ENCODE peak calls at places on chromosomes 13 and 19, in ten cellular contexts. C, D, W, Z, E, V, A, Q, N and U are unnamed samples.

GRCh38 chr13:85653681-85654080 is 145.5 kb downstream of the SLITRK6 start:
- DNase-seq in C (no peak), D (no peak), W (no peak), Z (no peak), E (no peak), V (no peak), A (no peak), Q (no peak), N (no peak), U (no peak)

GRCh38 chr19:13920940-13921744 is 15.1 kb downstream of the CC2D1A start:
- DNase-seq in C (peak; percentile 71), D (no peak), W (peak; percentile 57), Z (no peak), E (peak; percentile 71), V (no peak), A (peak; percentile 50), Q (no peak), N (peak; percentile 67), U (no peak)

GRCh38 chr13:101398920-101399319 is 17.4 kb downstream of the NALCN start:
- DNase-seq in C (no peak), D (no peak), W (no peak), Z (no peak), E (no peak), V (no peak), A (no peak), Q (no peak), N (peak; percentile 44), U (no peak)

GRCh38 chr13:57624565-57625435 is 6.7 kb upstream of the PCDH17 start:
- DNase-seq in C (peak; percentile 47), D (peak; percentile 23), W (peak; percentile 56), Z (no peak), E (peak; percentile 47), V (no peak), A (peak; percentile 68), Q (no peak), N (peak; percentile 75), U (peak; percentile 8)

GRCh38 chr13:112453207-112453829 is 77.2 kb downstream of the SPACA7 start:
- DNase-seq in C (no peak), D (no peak), W (no peak), Z (no peak), E (no peak), V (no peak), A (no peak), Q (no peak), N (no peak), U (no peak)

GRCh38 chr19:19545707-19546106 is 7.6 kb downstream of the CILP2 start:
- DNase-seq in C (no peak), D (no peak), W (no peak), Z (no peak), E (no peak), V (no peak), A (no peak), Q (no peak), N (no peak), U (no peak)

GRCh38 chr19:47471381-47471732 is 336 bp downstream of the SLC8A2 start:
- DNase-seq in C (no peak), D (no peak), W (no peak), Z (no peak), E (no peak), V (no peak), A (no peak), Q (no peak), N (no peak), U (no peak)

GRCh38 chr19:42023943-42024260 is 29.9 kb upstream of the ATP1A3 start:
- DNase-seq in C (no peak), D (no peak), W (no peak), Z (no peak), E (no peak), V (no peak), A (no peak), Q (no peak), N (no peak), U (no peak)

GRCh38 chr19:35757231-35757748 is 461 bp upstream of the HSPB6 start:
- DNase-seq in C (no peak), D (peak; percentile 91), W (peak; percentile 24), Z (peak; percentile 76), E (peak; percentile 50), V (peak; percentile 67), A (peak; percentile 99), Q (peak; percentile 87), N (peak; percentile 99), U (peak; percentile 43)

GRCh38 chr13:29702912-29703351 is 107.4 kb upstream of the SLC7A1 start:
- DNase-seq in C (no peak), D (peak; percentile 38), W (no peak), Z (no peak), E (no peak), V (peak; percentile 44), A (peak; percentile 90), Q (peak; percentile 28), N (peak; percentile 94), U (no peak)

DNA sequence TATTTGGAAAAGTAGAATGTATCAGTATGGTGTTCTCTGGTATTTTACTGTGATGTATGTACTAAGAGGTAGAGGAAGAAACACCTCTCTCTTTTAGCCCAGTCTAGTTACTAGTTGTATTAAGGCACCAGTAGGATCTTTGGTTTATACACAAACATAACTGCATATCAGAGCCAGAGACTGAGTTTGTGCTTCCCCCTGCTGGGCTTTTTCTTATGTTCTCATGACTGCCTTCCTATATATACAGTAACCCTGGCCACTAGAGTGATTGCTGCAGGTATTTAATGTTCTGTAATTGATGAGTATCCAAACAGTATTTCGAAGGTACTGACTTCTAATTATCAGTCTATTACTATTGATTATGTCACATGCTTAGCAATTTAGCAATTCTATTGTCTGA is 202.5 kb upstream of the KLHL1 start:
- DNase-seq in C (peak; percentile 14), D (no peak), W (peak; percentile 58), Z (no peak), E (peak; percentile 62), V (no peak), A (peak; percentile 2), Q (no peak), N (peak; percentile 68), U (peak; percentile 8)
- TF ChIP-seq CTCF in C (peak; percentile 21), D (no peak), W (peak; percentile 57), Z (no peak), E (peak; percentile 61), V (no peak), A (no peak), Q (peak; percentile 54), N (peak; percentile 63), U (no peak)

GRCh38 chr19:4583961-4584669 is 24.6 kb upstream of the SEMA6B start:
- DNase-seq in C (peak; percentile 35), D (no peak), W (peak; percentile 97), Z (no peak), E (no peak), V (no peak), A (peak; percentile 66), Q (no peak), N (no peak), U (peak; percentile 43)
- TF ChIP-seq CTCF in C (no peak), D (no peak), W (peak; percentile 49), Z (no peak), E (no peak), V (no peak), A (no peak), Q (no peak), N (no peak), U (no peak)

GRCh38 chr19:1248454-1249297 is at the start of gene MIDN:
- DNase-seq in C (peak; percentile 89), D (peak; percentile 89), W (peak; percentile 75), Z (no peak), E (peak; percentile 84), V (peak; percentile 92), A (peak; percentile 95), Q (peak; percentile 88), N (peak; percentile 92), U (peak; percentile 76)

GRCh38 chr19:1249990-1250298 is 1.6 kb downstream of the MIDN start:
- DNase-seq in C (no peak), D (no peak), W (no peak), Z (no peak), E (no peak), V (no peak), A (no peak), Q (no peak), N (no peak), U (no peak)

GRCh38 chr19:1245884-1246816 is 2.2 kb upstream of the MIDN start:
- DNase-seq in C (no peak), D (peak; percentile 82), W (peak; percentile 88), Z (no peak), E (peak; percentile 75), V (peak; percentile 74), A (no peak), Q (peak; percentile 89), N (no peak), U (no peak)

GRCh38 chr19:1249298-1249989 is 1.1 kb downstream of the MIDN start:
- DNase-seq in C (peak; percentile 96), D (peak; percentile 94), W (peak; percentile 89), Z (peak; percentile 79), E (peak; percentile 92), V (peak; percentile 94), A (peak; percentile 98), Q (peak; percentile 95), N (peak; percentile 97), U (peak; percentile 88)

GRCh38 chr19:1247747-1248453 is 483 bp upstream of the MIDN start:
- DNase-seq in C (peak; percentile 67), D (peak; percentile 87), W (peak; percentile 46), Z (no peak), E (no peak), V (peak; percentile 93), A (peak; percentile 72), Q (peak; percentile 77), N (peak; percentile 51), U (peak; percentile 74)
- TF ChIP-seq CTCF in C (peak; percentile 43), D (no peak), W (peak; percentile 80), Z (no peak), E (no peak), V (peak; percentile 37), A (peak; percentile 25), Q (peak; percentile 28), N (peak; percentile 26), U (no peak)

GRCh38 chr19:27774337-27774736 is 1438.6 kb downstream of the UQCRFS1 start:
- DNase-seq in C (no peak), D (no peak), W (no peak), Z (no peak), E (no peak), V (no peak), A (no peak), Q (no peak), N (peak; percentile 2), U (no peak)
- TF ChIP-seq CTCF in C (peak; percentile 15), D (no peak), W (no peak), Z (no peak), E (peak; percentile 36), V (no peak), A (peak; percentile 52), Q (no peak), N (peak; percentile 56), U (no peak)